ENCODE peak calls at places on chromosomes 11 and 22, in six cellular contexts. H, N, R, B, D and E are unnamed samples. For H3K9me3, the result is how much of the 10 kb centered on the place peaks cover.

GRCh38 chr11:73141031-73141308 is 1.1 kb downstream of the FCHSD2 start:
- DNase-seq in R (no peak), B (peak), H (no peak), N (no peak), D (no peak), E (no peak)

GRCh38 chr11:113338730-113339129 is 24.3 kb downstream of the TTC12 start:
- DNase-seq in H (no peak), N (no peak), D (no peak), R (no peak), B (no peak), E (no peak)

GRCh38 chr11:6925636-6926207 is 504 bp upstream of the ZNF215 start:
- DNase-seq in H (no peak), R (no peak), B (no peak), D (no peak), N (no peak), E (no peak)

GRCh38 chr22:46040471-46041465 is 63.8 kb upstream of the WNT7B start:
- DNase-seq in B (peak), N (no peak), H (peak), D (no peak), R (peak), E (peak)

GRCh38 chr11:3865388-3866193 is 10.1 kb downstream of the STIM1 start:
- DNase-seq in B (no peak), N (no peak), R (no peak), D (no peak), H (no peak), E (no peak)

GRCh38 chr11:83641511-83641910 is 355.3 kb upstream of the CCDC90B start:
- DNase-seq in H (no peak), R (peak), B (no peak), D (no peak), N (no peak), E (no peak)

GRCh38 chr22:36144886-36145541 is 15.5 kb downstream of the APOL3 start:
- DNase-seq in D (no peak), N (peak), R (peak), H (peak), B (peak), E (peak)

GRCh38 chr11:55503449-55503848 is 50.8 kb upstream of the OR4C15 start:
- DNase-seq in H (no peak), D (no peak), R (no peak), N (no peak), B (no peak), E (no peak)

GRCh38 chr22:49570032-49570848 is 257.4 kb downstream of the BRD1 start:
- DNase-seq in B (peak), D (no peak), R (peak), N (peak), H (peak), E (peak)

GRCh38 chr11:112289588-112290461 is 29.2 kb upstream of the PLET1 start:
- DNase-seq in D (no peak), N (peak), H (peak), B (peak), R (peak), E (peak)

GRCh38 chr11:30128269-30128932 is 102.4 kb upstream of the FSHB start:
- DNase-seq in H (no peak), R (no peak), D (no peak), N (no peak), B (no peak), E (no peak)

GRCh38 chr22:19674929-19675253 is 39.4 kb upstream of the SEPTIN5 start:
- DNase-seq in R (no peak), B (no peak), N (no peak), H (no peak), D (no peak), E (no peak)

GRCh38 chr11:45933131-45933821 is 10.8 kb downstream of the LARGE2 start:
- DNase-seq in B (no peak), H (peak), D (no peak), N (no peak), R (peak), E (no peak)

GRCh38 chr22:37502342-37503182 is 16.4 kb upstream of the MFNG start:
- DNase-seq in R (no peak), B (no peak), N (peak), H (peak), D (no peak), E (peak)

GRCh38 chr11:124482362-124483147 is 37.1 kb upstream of the OR8B8 start:
- DNase-seq in D (no peak), N (no peak), H (no peak), R (no peak), B (no peak), E (no peak)

GRCh38 chr11:86577663-86578636 is 94.5 kb downstream of the ME3 start:
- DNase-seq in N (peak), H (no peak), R (peak), D (no peak), B (peak), E (peak)

GRCh38 chr11:130771708-130772107 is 144.6 kb downstream of the SNX19 start:
- DNase-seq in R (no peak), N (no peak), H (no peak), D (no peak), B (no peak), E (no peak)

GRCh38 chr11:132361011-132361550 is 990.7 kb downstream of the NTM start:
- DNase-seq in D (no peak), R (no peak), N (no peak), B (no peak), H (no peak), E (no peak)

GRCh38 chr11:85827768-85828639 is 17.1 kb upstream of the SYTL2 start:
- DNase-seq in N (no peak), B (no peak), D (no peak), R (no peak), H (no peak), E (no peak)

GRCh38 chr11:7418916-7419315 is 66.4 kb upstream of the OLFML1 start:
- DNase-seq in H (no peak), N (no peak), R (no peak), D (no peak), B (no peak), E (no peak)

GRCh38 chr11:33040127-33040861 is 922 bp downstream of the TCP11L1 start:
- DNase-seq in B (no peak), H (no peak), R (no peak), D (no peak), N (no peak), E (no peak)

GRCh38 chr11:44097821-44098220 is 2.3 kb downstream of the EXT2 start:
- DNase-seq in D (no peak), B (no peak), R (no peak), N (no peak), H (no peak), E (no peak)

DNA sequence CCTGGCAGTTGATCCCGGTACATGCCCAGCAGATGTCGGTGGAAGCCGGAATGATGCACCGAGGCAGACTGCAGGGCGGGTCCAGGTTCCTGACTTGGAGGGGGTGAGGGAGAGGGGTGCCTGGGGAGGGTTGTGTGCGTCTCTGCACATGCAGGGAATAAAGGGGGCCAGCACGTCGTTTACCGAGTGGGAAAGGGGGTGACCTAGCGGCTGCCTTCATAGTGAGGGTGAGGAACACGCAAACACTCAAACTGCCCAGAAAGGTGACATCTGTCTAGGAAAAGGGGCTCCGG is 801.7 kb downstream of the TBC1D22A start:
- DNase-seq in N (no peak), H (no peak), R (no peak), B (no peak), D (no peak), E (no peak)
- H3K9me3 ChIP-seq in N (under half), H (under half), R (under half), B (under half), D (under half), E (under half)

GRCh38 chr11:61477126-61477525 is 31.4 kb upstream of the LRRC10B start:
- DNase-seq in R (no peak), D (no peak), B (no peak), N (no peak), H (no peak), E (no peak)
- H3K4me3 ChIP-seq in R (no peak), D (no peak), B (no peak), N (no peak), H (no peak), E (no peak)

DNA sequence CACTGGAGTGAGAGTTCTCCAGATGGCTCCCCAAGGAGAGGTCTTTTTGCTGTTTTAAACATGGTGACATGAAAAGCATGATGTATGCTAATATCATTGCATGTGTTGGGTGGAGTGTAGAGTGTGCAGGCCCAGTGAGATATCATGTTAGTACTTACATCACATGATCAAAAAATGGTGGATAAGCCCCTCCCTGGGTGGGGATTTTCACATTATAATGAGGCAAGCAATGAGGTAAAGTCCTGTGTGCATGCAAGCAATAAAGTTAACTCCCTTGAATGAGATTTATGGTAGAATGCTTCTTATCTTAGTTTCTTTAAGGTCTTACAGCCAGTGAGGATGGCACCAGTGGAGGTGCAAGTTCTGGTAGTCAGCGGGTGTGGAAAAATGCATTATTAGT is 8.5 kb downstream of the FAM111B start:
- DNase-seq in H (no peak), N (no peak), D (no peak), B (no peak), R (no peak), E (no peak)
- TF ChIP-seq POLR2AphosphoS5 in H (no peak), N (no peak), D (no peak), B (no peak), R (no peak), E (no peak)

DNA sequence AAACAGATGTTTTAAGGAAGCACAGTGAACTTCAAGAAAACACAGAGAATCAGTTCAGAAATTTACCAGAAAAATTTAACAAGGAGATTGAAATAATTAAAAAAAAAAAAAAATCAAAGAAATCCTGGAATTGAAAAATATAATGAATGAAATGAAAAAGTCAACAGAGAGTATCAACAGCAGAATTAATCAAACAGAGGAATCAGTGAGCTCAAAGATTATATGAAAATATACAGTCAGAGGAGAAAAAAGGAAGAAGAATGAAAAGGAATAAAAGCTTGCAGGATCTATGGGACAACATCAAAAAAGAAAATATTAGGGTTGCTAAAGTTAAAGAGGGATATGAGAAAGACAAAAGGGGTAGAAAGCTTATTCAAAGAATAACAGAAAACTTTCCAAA is 82.3 kb downstream of the XRRA1 start:
- DNase-seq in D (no peak), R (no peak), H (no peak), B (no peak), N (no peak), E (no peak)
- H3K9me3 ChIP-seq in D (under half), R (under half), H (half or more), B (half or more), N (half or more), E (half or more)